ENCODE peak calls at places on chromosomes 13 and 19, in four cellular contexts. Y is heart left ventricle, V is posterior cingulate gyrus, D is HT1080. C is an unnamed sample.

GRCh38 chr13:109628251-109628699 is 158.1 kb downstream of the IRS2 start:
- DNase-seq in V (no peak), D (peak), Y (no peak), C (no peak)

GRCh38 chr13:67515895-67516294 is 285.8 kb upstream of the PCDH9 start:
- DNase-seq in Y (no peak), D (peak), V (no peak), C (no peak)

GRCh38 chr19:41612483-41612882 is 14.4 kb downstream of the CEACAM4 start:
- DNase-seq in V (no peak), Y (no peak), D (no peak), C (no peak)

GRCh38 chr19:17671906-17672305 is 16.2 kb downstream of the UNC13A start:
- DNase-seq in V (no peak), D (peak), Y (no peak), C (no peak)

GRCh38 chr13:95418946-95419345 is 117.7 kb upstream of the ABCC4 start:
- DNase-seq in Y (no peak), D (no peak), V (no peak), C (no peak)

GRCh38 chr13:37621811-37622361 is 23.3 kb upstream of the POSTN start:
- DNase-seq in D (no peak), Y (peak), V (no peak), C (no peak)

GRCh38 chr19:51271015-51271600 is 20.2 kb downstream of the SIGLECL1 start:
- DNase-seq in Y (no peak), V (no peak), D (no peak), C (no peak)

GRCh38 chr19:53394974-53395839 is at the start of gene ZNF765:
- DNase-seq in V (peak), Y (peak), D (peak), C (peak)

GRCh38 chr19:7611541-7612279 is 16.0 kb downstream of the CAMSAP3 start:
- DNase-seq in Y (peak), V (no peak), D (no peak), C (no peak)

GRCh38 chr13:79393564-79394249 is 12.3 kb downstream of the RBM26 start:
- DNase-seq in V (no peak), Y (no peak), D (no peak), C (no peak)

GRCh38 chr13:102948006-102948405 is 102.2 kb downstream of the ERCC5 start:
- DNase-seq in Y (no peak), V (peak), D (no peak), C (peak)

GRCh38 chr19:5122121-5122400 is 153.1 kb downstream of the KDM4B start:
- DNase-seq in D (no peak), V (no peak), Y (no peak), C (no peak)

GRCh38 chr19:39599116-39599515 is 3.2 kb upstream of the LGALS13 start:
- DNase-seq in Y (no peak), D (no peak), V (no peak), C (no peak)

GRCh38 chr13:71056581-71056980 is 810.4 kb downstream of the DACH1 start:
- DNase-seq in Y (no peak), D (no peak), V (no peak), C (no peak)

GRCh38 chr13:39585219-39585618 is 17.8 kb downstream of the LHFPL6 start:
- DNase-seq in D (no peak), V (no peak), Y (no peak), C (no peak)

GRCh38 chr13:105035092-105035491 is 1500.4 kb downstream of the EFNB2 start:
- DNase-seq in D (no peak), Y (no peak), V (no peak), C (no peak)

GRCh38 chr19:55352040-55352439 is 2.5 kb downstream of the COX6B2 start:
- DNase-seq in D (peak), Y (no peak), V (no peak), C (no peak)

GRCh38 chr19:45745606-45746005 is 12.4 kb downstream of the MEIOSIN start:
- DNase-seq in V (no peak), D (no peak), Y (no peak), C (no peak)

GRCh38 chr19:43724896-43725295 is 9.0 kb downstream of the IRGC start:
- DNase-seq in V (no peak), Y (no peak), D (no peak), C (no peak)

GRCh38 chr19:46748325-46749109 is 2.3 kb upstream of the STRN4 start:
- DNase-seq in Y (peak), D (no peak), V (peak), C (peak)

GRCh38 chr19:39924389-39924788 is 10.0 kb downstream of the FCGBP start:
- DNase-seq in Y (no peak), V (no peak), D (no peak), C (no peak)

GRCh38 chr19:51694318-51695085 is 1.4 kb downstream of the SPACA6 start:
- DNase-seq in D (no peak), Y (no peak), V (no peak), C (no peak)

GRCh38 chr13:112957295-112957677 is 11.7 kb upstream of the MCF2L start:
- DNase-seq in D (no peak), V (no peak), Y (no peak), C (no peak)

GRCh38 chr13:46475586-46475991 is 77.4 kb upstream of the LRCH1 start:
- DNase-seq in V (no peak), D (no peak), Y (no peak), C (no peak)

GRCh38 chr13:111912453-111912866 is 154.5 kb upstream of the SOX1 start:
- DNase-seq in V (no peak), D (no peak), Y (no peak), C (peak)

GRCh38 chr13:91232716-91233115 is 114.8 kb upstream of the MIR17HG start:
- DNase-seq in Y (no peak), V (no peak), D (no peak), C (no peak)

GRCh38 chr19:6811906-6812305 is 39.4 kb downstream of the VAV1 start:
- DNase-seq in Y (no peak), D (peak), V (no peak), C (peak)

GRCh38 chr19:34365463-34366401 is 736 bp downstream of the GPI start:
- DNase-seq in D (no peak), Y (peak), V (no peak), C (peak)

GRCh38 chr19:17095141-17095919 is 19.8 kb downstream of the MYO9B start:
- DNase-seq in V (no peak), D (no peak), Y (peak), C (no peak)

GRCh38 chr19:51094696-51095279 is 12.1 kb upstream of the KLK14 start:
- DNase-seq in V (no peak), D (no peak), Y (no peak), C (no peak)

GRCh38 chr13:44329909-44330545 is 43.6 kb upstream of the SERP2 start:
- DNase-seq in D (no peak), V (no peak), Y (no peak), C (no peak)

GRCh38 chr19:33860691-33861090 is 64.0 kb downstream of the KCTD15 start:
- DNase-seq in V (no peak), Y (no peak), D (no peak), C (no peak)

GRCh38 chr19:49851456-49852259 is 699 bp downstream of the PTOV1 start:
- DNase-seq in V (no peak), Y (peak), D (no peak), C (no peak)

GRCh38 chr19:13460045-13460444 is 46.2 kb downstream of the CACNA1A start:
- DNase-seq in D (no peak), Y (no peak), V (no peak), C (peak)

GRCh38 chr19:33690461-33691427 is 69.0 kb downstream of the CHST8 start:
- DNase-seq in V (no peak), D (peak), Y (no peak), C (no peak)

GRCh38 chr19:56839665-56840451 is 668 bp downstream of the PEG3 start:
- DNase-seq in D (no peak), V (peak), Y (peak), C (peak)

GRCh38 chr13:31756346-31756745 is 17.0 kb downstream of the RXFP2 start:
- DNase-seq in D (peak), V (no peak), Y (no peak), C (no peak)

GRCh38 chr19:46367434-46367833 is 20.5 kb downstream of the PPP5C start:
- DNase-seq in V (no peak), D (no peak), Y (no peak), C (no peak)

C was measured in head of caudate nucleus.